ENCODE peak calls at places on chromosomes 5 and 9, in six cellular contexts. C, S, W, F, J and O are unnamed samples.

GRCh38 chr5:29077451-29077850 is 2039.1 kb upstream of the CDH9 start:
- DNase-seq in S (no peak), F (no peak), C (no peak), J (no peak), W (no peak), O (no peak)

GRCh38 chr5:143093452-143094086 is 309.9 kb downstream of the NR3C1 start:
- DNase-seq in S (no peak), F (no peak), J (no peak), W (no peak), C (no peak), O (no peak)

GRCh38 chr9:98142182-98142924 is 23.3 kb upstream of the TRIM14 start:
- DNase-seq in J (peak; percentile 83), S (no peak), F (peak; percentile 94), C (no peak), W (peak; percentile 20), O (peak; percentile 95)

GRCh38 chr5:158943057-158943456 is 156.7 kb downstream of the EBF1 start:
- DNase-seq in C (no peak), J (no peak), W (peak; percentile 44), S (peak; percentile 96), F (no peak), O (no peak)

GRCh38 chr5:96637191-96637590 is 25.0 kb upstream of the CAST start:
- DNase-seq in S (no peak), J (no peak), F (no peak), C (no peak), W (no peak), O (no peak)

GRCh38 chr5:174329738-174330137 is 284.2 kb downstream of the NSG2 start:
- DNase-seq in F (no peak), S (peak; percentile 25), J (no peak), W (no peak), C (no peak), O (no peak)

GRCh38 chr5:134945041-134945440 is 22.7 kb upstream of the CATSPER3 start:
- DNase-seq in J (no peak), W (no peak), F (no peak), S (peak; percentile 1), C (no peak), O (no peak)

GRCh38 chr5:137095597-137095996 is 403.5 kb downstream of the SPOCK1 start:
- DNase-seq in W (no peak), S (no peak), J (no peak), F (no peak), C (no peak), O (no peak)

GRCh38 chr9:6632516-6633328 is 12.8 kb downstream of the GLDC start:
- DNase-seq in J (no peak), W (no peak), S (no peak), C (no peak), F (no peak), O (no peak)

GRCh38 chr5:148224131-148224742 is 14.1 kb upstream of the MARCOL start:
- DNase-seq in C (no peak), J (no peak), W (no peak), F (no peak), S (peak; percentile 38), O (no peak)

GRCh38 chr5:35651002-35651756 is 33.5 kb downstream of the SPEF2 start:
- DNase-seq in W (no peak), S (peak; percentile 67), C (no peak), J (no peak), F (no peak), O (no peak)

GRCh38 chr5:148042920-148043319 is 20.9 kb upstream of the SPINK5 start:
- DNase-seq in W (no peak), F (no peak), C (no peak), J (no peak), S (no peak), O (no peak)

GRCh38 chr5:62466228-62466627 is 53.7 kb downstream of the IPO11 start:
- DNase-seq in J (no peak), S (peak; percentile 65), C (no peak), F (no peak), W (no peak), O (no peak)

GRCh38 chr5:27814211-27814610 is 775.8 kb upstream of the CDH9 start:
- DNase-seq in W (no peak), S (no peak), F (no peak), C (no peak), J (no peak), O (no peak)

DNA sequence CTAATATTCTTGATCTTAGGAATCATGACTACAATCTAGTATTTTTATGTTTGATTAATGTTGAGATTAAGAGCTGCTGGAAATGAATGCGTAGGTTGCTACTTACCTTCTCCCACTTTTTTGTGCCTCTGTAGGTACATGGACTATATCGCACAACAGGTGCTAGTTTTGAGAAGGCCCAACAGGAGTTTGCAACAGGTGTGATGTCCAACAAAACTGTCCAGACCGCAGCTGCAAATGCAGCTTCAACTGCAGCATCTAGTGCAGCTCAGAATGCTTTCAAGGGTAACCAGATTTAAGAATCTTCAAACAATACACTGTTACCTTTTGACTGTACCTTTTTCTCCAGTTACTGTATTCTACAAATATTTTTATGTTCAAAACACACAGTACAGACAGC is 115.0 kb downstream of the SCAMP1 start:
- DNase-seq in J (no peak), S (no peak), F (no peak), C (no peak), W (no peak), O (no peak)
- H3K4me1 ChIP-seq in J (no peaks in the 10 kb centered on the region), S (peaks cover 3% of the 10 kb centered on the region), F (no peaks in the 10 kb centered on the region), C (no peaks in the 10 kb centered on the region), W (peaks cover 4% of the 10 kb centered on the region), O (no peaks in the 10 kb centered on the region)

GRCh38 chr9:93464876-93465275 is 11.5 kb upstream of the FAM120AOS start:
- DNase-seq in W (no peak), J (no peak), F (no peak), S (no peak), C (no peak), O (no peak)

GRCh38 chr9:93464395-93464794 is 11.0 kb upstream of the FAM120AOS start:
- DNase-seq in J (no peak), C (no peak), F (no peak), W (no peak), S (no peak), O (no peak)

GRCh38 chr9:93465853-93466252 is 12.5 kb upstream of the FAM120AOS start:
- DNase-seq in W (no peak), S (no peak), J (no peak), F (no peak), C (no peak), O (no peak)

GRCh38 chr9:93461810-93462209 is 8.4 kb upstream of the FAM120AOS start:
- DNase-seq in F (no peak), C (no peak), W (no peak), J (no peak), S (peak; percentile 25), O (no peak)

GRCh38 chr9:93463638-93464248 is 10.4 kb upstream of the FAM120AOS start:
- DNase-seq in S (no peak), J (no peak), C (no peak), W (no peak), F (no peak), O (no peak)
- H3K4me1 ChIP-seq in S (peaks cover 11% of the 10 kb centered on the region), J (peaks cover 70% of the 10 kb centered on the region), C (peaks cover 4% of the 10 kb centered on the region), W (peaks cover 94% of the 10 kb centered on the region), F (peaks cover 71% of the 10 kb centered on the region), O (peaks cover 91% of the 10 kb centered on the region)

GRCh38 chr5:78600656-78601452 is 47.7 kb downstream of the LHFPL2 start:
- DNase-seq in F (no peak), C (no peak), J (no peak), S (peak; percentile 86), W (no peak), O (no peak)

GRCh38 chr5:78601622-78602314 is 46.8 kb downstream of the LHFPL2 start:
- DNase-seq in F (no peak), J (no peak), W (no peak), S (peak; percentile 40), C (no peak), O (no peak)

GRCh38 chr5:78597858-78598415 is 50.6 kb downstream of the LHFPL2 start:
- DNase-seq in J (no peak), W (no peak), C (no peak), S (peak; percentile 66), F (no peak), O (no peak)

GRCh38 chr5:78597068-78597857 is 51.3 kb downstream of the LHFPL2 start:
- DNase-seq in J (no peak), W (no peak), C (no peak), S (peak; percentile 92), F (no peak), O (no peak)

GRCh38 chr5:78598973-78599372 is 49.6 kb downstream of the LHFPL2 start:
- DNase-seq in W (no peak), S (no peak), C (no peak), F (no peak), J (no peak), O (no peak)
- H3K4me1 ChIP-seq in W (peaks cover 48% of the 10 kb centered on the region), S (peaks cover 63% of the 10 kb centered on the region), C (peaks cover 2% of the 10 kb centered on the region), F (peaks cover 11% of the 10 kb centered on the region), J (peaks cover 14% of the 10 kb centered on the region), O (peaks cover 17% of the 10 kb centered on the region)

DNA sequence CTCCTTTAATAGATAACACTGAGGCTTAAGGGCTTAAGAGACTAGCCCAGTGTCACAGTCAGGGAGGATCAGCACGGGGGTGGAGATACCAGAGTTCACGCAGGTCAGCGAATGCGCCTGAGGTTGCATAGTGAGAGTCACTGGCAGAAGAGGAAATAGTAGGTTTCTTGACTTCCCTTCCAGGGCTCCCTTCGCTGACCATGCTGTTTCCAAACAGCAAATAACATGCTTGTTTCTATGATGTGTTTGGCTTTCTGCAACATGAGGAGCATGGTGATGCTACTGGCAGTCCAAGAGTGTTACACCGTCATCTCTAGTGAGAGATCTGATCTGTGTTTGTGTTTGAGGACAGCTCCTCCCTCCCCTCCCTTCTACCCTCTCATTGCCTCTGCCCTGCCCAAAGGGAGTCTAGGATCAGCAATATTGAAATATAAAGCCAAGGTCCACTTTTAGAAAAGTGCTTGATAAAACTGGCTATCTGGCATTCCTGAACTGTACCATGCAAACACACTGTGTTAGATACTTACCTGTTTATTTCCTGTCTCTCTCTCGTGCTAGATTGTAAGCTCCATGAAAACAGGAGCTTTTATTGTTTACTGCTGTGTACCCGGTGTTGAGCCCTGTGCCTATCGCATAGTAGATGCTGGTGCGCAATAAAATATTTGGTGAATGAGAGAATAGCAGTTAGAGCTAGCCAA is 12.3 kb downstream of the TLE4 start:
- DNase-seq in F (peak; percentile 75), J (no peak), W (peak; percentile 36), S (no peak), C (no peak), O (peak; percentile 81)
- H3K4me1 ChIP-seq in F (peaks cover 12% of the 10 kb centered on the region), J (peaks cover 11% of the 10 kb centered on the region), W (peaks cover 75% of the 10 kb centered on the region), S (peaks cover 16% of the 10 kb centered on the region), C (peaks cover 6% of the 10 kb centered on the region), O (peaks cover 38% of the 10 kb centered on the region)

DNA sequence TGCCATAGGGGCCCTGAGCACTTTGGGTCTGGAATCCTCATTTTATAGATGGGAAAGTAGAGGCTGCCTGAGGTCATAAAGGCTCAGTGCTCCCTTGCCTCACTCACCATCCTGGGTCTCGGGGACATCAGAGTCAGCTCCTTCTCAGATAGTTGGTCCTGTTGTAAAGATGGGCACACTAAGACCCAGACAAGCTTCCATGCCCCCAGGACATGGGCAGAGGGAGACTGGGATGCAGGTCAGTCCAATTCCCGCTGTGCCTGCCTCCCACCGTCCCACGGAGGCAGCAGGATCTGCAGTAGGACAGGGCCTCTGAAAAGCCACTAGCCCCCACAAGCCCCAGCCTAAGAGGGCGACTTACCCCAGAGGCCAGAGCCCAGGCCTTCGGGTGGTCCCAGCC is 19.0 kb upstream of the SUSD3 start:
- DNase-seq in S (no peak), W (no peak), C (no peak), F (no peak), J (no peak), O (no peak)
- H3K4me1 ChIP-seq in S (no peaks in the 10 kb centered on the region), W (no peaks in the 10 kb centered on the region), C (no peaks in the 10 kb centered on the region), F (no peaks in the 10 kb centered on the region), J (no peaks in the 10 kb centered on the region), O (peaks cover 12% of the 10 kb centered on the region)